ENCODE peak calls at places on chromosome 18, in eight cellular contexts. One of them, this sample, is unnamed.

GRCh38 chr18:46632401-46633089 is 24.5 kb downstream of the LOXHD1 start:
- DNase-seq in CD4-positive, CD25-positive, alpha-beta regulatory T cell: no peak
- DNase-seq in BE2C: no peak
- DNase-seq in AG04450: no peak
- DNase-seq in endodermal cell: no peak
- DNase-seq in astrocyte of the spinal cord: no peak
- DNase-seq in psoas muscle: no peak
- DNase-seq in IMR-90: peak
- DNase-seq in this sample: no peak

GRCh38 chr18:12580630-12581342 is 77.1 kb downstream of the SPIRE1 start:
- DNase-seq in CD4-positive, CD25-positive, alpha-beta regulatory T cell: no peak
- DNase-seq in BE2C: no peak
- DNase-seq in AG04450: no peak
- DNase-seq in endodermal cell: no peak
- DNase-seq in astrocyte of the spinal cord: no peak
- DNase-seq in psoas muscle: no peak
- DNase-seq in IMR-90: no peak
- DNase-seq in this sample: no peak

GRCh38 chr18:76658627-76659026 is 163.6 kb upstream of the ZNF516 start:
- DNase-seq in CD4-positive, CD25-positive, alpha-beta regulatory T cell: peak
- DNase-seq in BE2C: peak
- DNase-seq in AG04450: no peak
- DNase-seq in endodermal cell: peak
- DNase-seq in astrocyte of the spinal cord: no peak
- DNase-seq in psoas muscle: no peak
- DNase-seq in IMR-90: no peak
- DNase-seq in this sample: no peak

GRCh38 chr18:54916507-54916906 is 42.8 kb downstream of the CCDC68 start:
- DNase-seq in CD4-positive, CD25-positive, alpha-beta regulatory T cell: no peak
- DNase-seq in BE2C: no peak
- DNase-seq in AG04450: no peak
- DNase-seq in endodermal cell: peak
- DNase-seq in astrocyte of the spinal cord: no peak
- DNase-seq in psoas muscle: no peak
- DNase-seq in IMR-90: no peak
- DNase-seq in this sample: no peak

GRCh38 chr18:30359521-30359920 is 683.0 kb downstream of the DSC3 start:
- DNase-seq in CD4-positive, CD25-positive, alpha-beta regulatory T cell: no peak
- DNase-seq in BE2C: no peak
- DNase-seq in AG04450: no peak
- DNase-seq in endodermal cell: no peak
- DNase-seq in astrocyte of the spinal cord: no peak
- DNase-seq in psoas muscle: no peak
- DNase-seq in IMR-90: no peak
- DNase-seq in this sample: no peak

GRCh38 chr18:76126327-76126726 is 368.7 kb downstream of the ZNF516 start:
- DNase-seq in CD4-positive, CD25-positive, alpha-beta regulatory T cell: no peak
- DNase-seq in BE2C: no peak
- DNase-seq in AG04450: no peak
- DNase-seq in endodermal cell: peak
- DNase-seq in astrocyte of the spinal cord: no peak
- DNase-seq in psoas muscle: no peak
- DNase-seq in IMR-90: no peak
- DNase-seq in this sample: no peak

GRCh38 chr18:47425365-47425764 is 173.9 kb upstream of the SKOR2 start:
- DNase-seq in CD4-positive, CD25-positive, alpha-beta regulatory T cell: no peak
- DNase-seq in BE2C: no peak
- DNase-seq in AG04450: no peak
- DNase-seq in endodermal cell: peak
- DNase-seq in astrocyte of the spinal cord: no peak
- DNase-seq in psoas muscle: no peak
- DNase-seq in IMR-90: no peak
- DNase-seq in this sample: no peak

GRCh38 chr18:4157339-4157738 is 297.8 kb downstream of the DLGAP1 start:
- DNase-seq in CD4-positive, CD25-positive, alpha-beta regulatory T cell: no peak
- DNase-seq in BE2C: no peak
- DNase-seq in AG04450: no peak
- DNase-seq in endodermal cell: no peak
- DNase-seq in astrocyte of the spinal cord: no peak
- DNase-seq in psoas muscle: no peak
- DNase-seq in IMR-90: no peak
- DNase-seq in this sample: no peak

GRCh38 chr18:54020346-54020745 is 204.1 kb downstream of the MBD2 start:
- DNase-seq in CD4-positive, CD25-positive, alpha-beta regulatory T cell: no peak
- DNase-seq in BE2C: no peak
- DNase-seq in AG04450: no peak
- DNase-seq in endodermal cell: no peak
- DNase-seq in astrocyte of the spinal cord: peak
- DNase-seq in psoas muscle: no peak
- DNase-seq in IMR-90: no peak
- DNase-seq in this sample: no peak

GRCh38 chr18:45066868-45067267 is 386.2 kb downstream of the SETBP1 start:
- DNase-seq in CD4-positive, CD25-positive, alpha-beta regulatory T cell: no peak
- DNase-seq in BE2C: no peak
- DNase-seq in AG04450: no peak
- DNase-seq in endodermal cell: no peak
- DNase-seq in astrocyte of the spinal cord: no peak
- DNase-seq in psoas muscle: peak
- DNase-seq in IMR-90: no peak
- DNase-seq in this sample: peak

GRCh38 chr18:24138884-24139616 is at the start of gene CABYR:
- DNase-seq in CD4-positive, CD25-positive, alpha-beta regulatory T cell: peak
- DNase-seq in BE2C: peak
- DNase-seq in AG04450: peak
- DNase-seq in endodermal cell: peak
- DNase-seq in astrocyte of the spinal cord: peak
- DNase-seq in psoas muscle: peak
- DNase-seq in IMR-90: peak
- DNase-seq in this sample: peak

GRCh38 chr18:2302628-2303516 is 268.4 kb downstream of the METTL4 start:
- DNase-seq in CD4-positive, CD25-positive, alpha-beta regulatory T cell: no peak
- DNase-seq in BE2C: no peak
- DNase-seq in AG04450: no peak
- DNase-seq in endodermal cell: no peak
- DNase-seq in astrocyte of the spinal cord: peak
- DNase-seq in psoas muscle: no peak
- DNase-seq in IMR-90: no peak
- DNase-seq in this sample: no peak

GRCh38 chr18:73752546-73752945 is 395.1 kb downstream of the FBXO15 start:
- DNase-seq in CD4-positive, CD25-positive, alpha-beta regulatory T cell: no peak
- DNase-seq in BE2C: no peak
- DNase-seq in AG04450: no peak
- DNase-seq in endodermal cell: no peak
- DNase-seq in astrocyte of the spinal cord: peak
- DNase-seq in psoas muscle: no peak
- DNase-seq in IMR-90: peak
- DNase-seq in this sample: no peak

GRCh38 chr18:9146224-9146623 is 9.6 kb downstream of the ANKRD12 start:
- DNase-seq in CD4-positive, CD25-positive, alpha-beta regulatory T cell: no peak
- DNase-seq in BE2C: no peak
- DNase-seq in AG04450: no peak
- DNase-seq in endodermal cell: no peak
- DNase-seq in astrocyte of the spinal cord: no peak
- DNase-seq in psoas muscle: no peak
- DNase-seq in IMR-90: no peak
- DNase-seq in this sample: no peak

GRCh38 chr18:9150116-9150515 is 13.5 kb downstream of the ANKRD12 start:
- DNase-seq in CD4-positive, CD25-positive, alpha-beta regulatory T cell: peak
- DNase-seq in BE2C: no peak
- DNase-seq in AG04450: no peak
- DNase-seq in endodermal cell: no peak
- DNase-seq in astrocyte of the spinal cord: no peak
- DNase-seq in psoas muscle: no peak
- DNase-seq in IMR-90: no peak
- DNase-seq in this sample: no peak

GRCh38 chr18:9148239-9148552 is 11.6 kb downstream of the ANKRD12 start:
- DNase-seq in CD4-positive, CD25-positive, alpha-beta regulatory T cell: no peak
- DNase-seq in BE2C: no peak
- DNase-seq in AG04450: no peak
- DNase-seq in endodermal cell: no peak
- DNase-seq in astrocyte of the spinal cord: no peak
- DNase-seq in psoas muscle: no peak
- DNase-seq in IMR-90: no peak
- DNase-seq in this sample: no peak

GRCh38 chr18:9153281-9153680 is 16.7 kb downstream of the ANKRD12 start:
- DNase-seq in CD4-positive, CD25-positive, alpha-beta regulatory T cell: no peak
- DNase-seq in BE2C: no peak
- DNase-seq in AG04450: no peak
- DNase-seq in endodermal cell: no peak
- DNase-seq in astrocyte of the spinal cord: no peak
- DNase-seq in psoas muscle: no peak
- DNase-seq in IMR-90: no peak
- DNase-seq in this sample: no peak

DNA sequence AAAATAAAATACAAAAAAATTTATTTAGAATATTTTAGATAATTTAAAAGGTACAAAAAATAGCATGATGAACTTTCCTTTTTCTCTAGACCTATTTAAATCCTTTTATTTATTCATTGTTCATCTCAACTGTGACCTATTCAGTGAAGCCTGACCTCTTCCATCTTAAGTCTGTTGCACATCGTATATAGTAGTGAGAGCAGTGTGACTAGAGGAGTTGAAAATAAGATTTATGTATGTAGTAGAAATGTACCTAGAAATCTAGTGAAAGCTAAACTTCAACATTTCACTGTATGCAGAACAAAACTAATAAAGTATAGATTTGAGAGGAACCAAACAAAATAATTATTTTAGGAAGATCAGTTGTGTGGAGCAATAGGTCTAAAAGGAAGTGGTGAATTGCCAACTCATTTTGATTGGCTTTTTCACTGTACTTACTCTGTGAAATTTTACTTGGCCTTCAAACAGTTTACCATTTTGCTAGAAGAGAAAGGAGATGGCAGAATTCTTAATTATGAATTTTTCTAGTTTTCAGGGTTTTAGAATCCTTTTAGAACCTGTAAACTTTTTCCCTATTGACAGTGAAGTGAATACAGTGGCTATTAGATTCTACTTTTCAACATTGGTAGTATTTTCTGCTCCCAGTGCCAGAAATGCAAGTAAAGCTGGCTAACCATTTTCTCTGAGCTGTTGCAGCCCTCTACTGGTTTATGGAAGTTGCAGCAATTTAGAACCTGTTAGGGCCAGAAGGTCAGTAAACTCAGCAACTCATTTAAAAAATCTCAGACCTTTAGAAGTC is 11.1 kb downstream of the ANKRD12 start:
- DNase-seq in CD4-positive, CD25-positive, alpha-beta regulatory T cell: peak
- DNase-seq in BE2C: peak
- DNase-seq in AG04450: no peak
- DNase-seq in endodermal cell: peak
- DNase-seq in astrocyte of the spinal cord: peak
- DNase-seq in psoas muscle: no peak
- DNase-seq in IMR-90: peak
- DNase-seq in this sample: no peak
- H3K4me3 ChIP-seq in CD4-positive, CD25-positive, alpha-beta regulatory T cell: peak
- H3K4me3 ChIP-seq in BE2C: no peak
- H3K4me3 ChIP-seq in AG04450: no peak
- H3K4me3 ChIP-seq in endodermal cell: no peak
- H3K4me3 ChIP-seq in astrocyte of the spinal cord: no peak
- H3K4me3 ChIP-seq in psoas muscle: no peak
- H3K4me3 ChIP-seq in IMR-90: no peak
- H3K4me3 ChIP-seq in this sample: no peak

DNA sequence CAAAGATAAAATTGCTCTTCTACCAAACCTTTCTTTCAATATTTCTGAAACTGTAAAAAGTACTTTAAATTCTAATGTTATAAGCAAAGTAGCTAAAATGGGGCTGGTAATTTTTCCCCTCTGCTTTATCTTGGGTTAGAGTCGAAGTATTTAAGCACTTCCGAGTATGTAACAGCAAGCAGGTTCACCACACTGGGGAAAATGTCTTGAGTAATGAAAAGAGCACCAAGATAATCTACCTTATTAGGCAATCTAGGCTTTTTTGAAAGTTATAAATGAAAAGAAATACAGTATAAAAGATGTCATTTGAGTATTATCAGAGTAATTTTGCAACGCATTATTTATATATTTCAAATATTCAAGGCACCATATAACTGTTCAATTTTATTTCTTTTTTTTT is 687 bp upstream of the DSG3 start:
- DNase-seq in CD4-positive, CD25-positive, alpha-beta regulatory T cell: no peak
- DNase-seq in BE2C: no peak
- DNase-seq in AG04450: no peak
- DNase-seq in endodermal cell: no peak
- DNase-seq in astrocyte of the spinal cord: no peak
- DNase-seq in psoas muscle: no peak
- DNase-seq in IMR-90: no peak
- DNase-seq in this sample: no peak
- H3K4me3 ChIP-seq in CD4-positive, CD25-positive, alpha-beta regulatory T cell: no peak
- H3K4me3 ChIP-seq in BE2C: no peak
- H3K4me3 ChIP-seq in AG04450: no peak
- H3K4me3 ChIP-seq in endodermal cell: no peak
- H3K4me3 ChIP-seq in astrocyte of the spinal cord: no peak
- H3K4me3 ChIP-seq in psoas muscle: no peak
- H3K4me3 ChIP-seq in IMR-90: no peak
- H3K4me3 ChIP-seq in this sample: no peak

GRCh38 chr18:58580623-58581022 is 48.3 kb downstream of the ALPK2 start:
- DNase-seq in CD4-positive, CD25-positive, alpha-beta regulatory T cell: no peak
- DNase-seq in BE2C: no peak
- DNase-seq in AG04450: no peak
- DNase-seq in endodermal cell: peak
- DNase-seq in astrocyte of the spinal cord: peak
- DNase-seq in psoas muscle: no peak
- DNase-seq in IMR-90: peak
- DNase-seq in this sample: no peak
- H3K4me3 ChIP-seq in CD4-positive, CD25-positive, alpha-beta regulatory T cell: no peak
- H3K4me3 ChIP-seq in BE2C: no peak
- H3K4me3 ChIP-seq in AG04450: no peak
- H3K4me3 ChIP-seq in endodermal cell: no peak
- H3K4me3 ChIP-seq in astrocyte of the spinal cord: no peak
- H3K4me3 ChIP-seq in psoas muscle: no peak
- H3K4me3 ChIP-seq in IMR-90: no peak
- H3K4me3 ChIP-seq in this sample: no peak

GRCh38 chr18:33826151-33826550 is 248.1 kb downstream of the ASXL3 start:
- DNase-seq in CD4-positive, CD25-positive, alpha-beta regulatory T cell: no peak
- DNase-seq in BE2C: no peak
- DNase-seq in AG04450: no peak
- DNase-seq in endodermal cell: no peak
- DNase-seq in astrocyte of the spinal cord: no peak
- DNase-seq in psoas muscle: no peak
- DNase-seq in IMR-90: no peak
- DNase-seq in this sample: no peak

GRCh38 chr18:33821503-33821902 is 243.5 kb downstream of the ASXL3 start:
- DNase-seq in CD4-positive, CD25-positive, alpha-beta regulatory T cell: no peak
- DNase-seq in BE2C: no peak
- DNase-seq in AG04450: no peak
- DNase-seq in endodermal cell: no peak
- DNase-seq in astrocyte of the spinal cord: peak
- DNase-seq in psoas muscle: no peak
- DNase-seq in IMR-90: peak
- DNase-seq in this sample: no peak

GRCh38 chr18:33817096-33817495 is 239.1 kb downstream of the ASXL3 start:
- DNase-seq in CD4-positive, CD25-positive, alpha-beta regulatory T cell: no peak
- DNase-seq in BE2C: no peak
- DNase-seq in AG04450: no peak
- DNase-seq in endodermal cell: no peak
- DNase-seq in astrocyte of the spinal cord: peak
- DNase-seq in psoas muscle: no peak
- DNase-seq in IMR-90: peak
- DNase-seq in this sample: no peak

GRCh38 chr18:33818145-33818544 is 240.1 kb downstream of the ASXL3 start:
- DNase-seq in CD4-positive, CD25-positive, alpha-beta regulatory T cell: no peak
- DNase-seq in BE2C: no peak
- DNase-seq in AG04450: no peak
- DNase-seq in endodermal cell: no peak
- DNase-seq in astrocyte of the spinal cord: no peak
- DNase-seq in psoas muscle: no peak
- DNase-seq in IMR-90: no peak
- DNase-seq in this sample: no peak

GRCh38 chr18:33820517-33821368 is 242.7 kb downstream of the ASXL3 start:
- DNase-seq in CD4-positive, CD25-positive, alpha-beta regulatory T cell: no peak
- DNase-seq in BE2C: no peak
- DNase-seq in AG04450: no peak
- DNase-seq in endodermal cell: peak
- DNase-seq in astrocyte of the spinal cord: no peak
- DNase-seq in psoas muscle: no peak
- DNase-seq in IMR-90: no peak
- DNase-seq in this sample: no peak
- H3K4me3 ChIP-seq in CD4-positive, CD25-positive, alpha-beta regulatory T cell: no peak
- H3K4me3 ChIP-seq in BE2C: no peak
- H3K4me3 ChIP-seq in AG04450: no peak
- H3K4me3 ChIP-seq in endodermal cell: no peak
- H3K4me3 ChIP-seq in astrocyte of the spinal cord: no peak
- H3K4me3 ChIP-seq in psoas muscle: no peak
- H3K4me3 ChIP-seq in IMR-90: no peak
- H3K4me3 ChIP-seq in this sample: no peak